ENCODE peak calls at places on chromosome 2, in four cellular contexts. J, G, O and C are unnamed samples.

GRCh38 chr2:220469201-220469600 is 841.8 kb downstream of the SLC4A3 start:
- DNase-seq in G (peak; percentile 52), J (peak; percentile 73), O (no peak), C (no peak)

GRCh38 chr2:42328148-42328833 is 32.7 kb downstream of the COX7A2L start:
- DNase-seq in G (peak; percentile 60), J (peak; percentile 48), O (peak; percentile 7), C (peak; percentile 72)

GRCh38 chr2:86488561-86489250 is 47.5 kb downstream of the KDM3A start:
- DNase-seq in J (no peak), G (no peak), O (no peak), C (no peak)

GRCh38 chr2:60440761-60441160 is 112.7 kb downstream of the BCL11A start:
- DNase-seq in G (peak; percentile 51), O (no peak), J (peak; percentile 52), C (no peak)

GRCh38 chr2:933734-934295 is 16.8 kb upstream of the SNTG2 start:
- DNase-seq in O (no peak), J (no peak), G (no peak), C (no peak)

GRCh38 chr2:232203166-232203891 is 175.2 kb upstream of the ALPP start:
- DNase-seq in O (no peak), J (no peak), G (no peak), C (no peak)

GRCh38 chr2:157782057-157782845 is 93.9 kb downstream of the ACVR1 start:
- DNase-seq in G (peak; percentile 38), O (no peak), J (peak; percentile 7), C (no peak)

GRCh38 chr2:152573168-152573567 is 144.1 kb downstream of the PRPF40A start:
- DNase-seq in O (peak; percentile 4), J (peak; percentile 53), G (peak; percentile 96), C (peak; percentile 50)

GRCh38 chr2:204177977-204178522 is 241.5 kb downstream of the ICOS start:
- DNase-seq in O (peak; percentile 19), J (peak; percentile 47), G (peak; percentile 30), C (peak; percentile 80)

GRCh38 chr2:127410871-127411396 is 7.3 kb upstream of the PROC start:
- DNase-seq in O (no peak), J (peak; percentile 70), G (peak; percentile 83), C (no peak)

GRCh38 chr2:108287169-108287568 is 1.5 kb upstream of the SULT1C2 start:
- DNase-seq in G (peak; percentile 6), J (no peak), O (no peak), C (no peak)

GRCh38 chr2:6556755-6557154 is 309.0 kb downstream of the CMPK2 start:
- DNase-seq in O (peak; percentile 79), G (peak; percentile 14), J (peak; percentile 39), C (no peak)

GRCh38 chr2:19876751-19877150 is 25.0 kb downstream of the TTC32 start:
- DNase-seq in J (no peak), O (no peak), G (no peak), C (no peak)

GRCh38 chr2:156340377-156340776 is 7.9 kb upstream of the NR4A2 start:
- DNase-seq in J (no peak), G (peak; percentile 44), O (no peak), C (no peak)

GRCh38 chr2:46814160-46814559 is 101.4 kb downstream of the MCFD2 start:
- DNase-seq in O (no peak), G (peak; percentile 75), J (no peak), C (no peak)

GRCh38 chr2:214484239-214484638 is 73.4 kb downstream of the VWC2L start:
- DNase-seq in J (no peak), O (no peak), G (no peak), C (no peak)

GRCh38 chr2:165876712-165877111 is 76.9 kb downstream of the TTC21B start:
- DNase-seq in G (peak; percentile 52), J (no peak), O (no peak), C (no peak)

GRCh38 chr2:217737127-217737526 is 265.7 kb downstream of the TNS1 start:
- DNase-seq in G (no peak), J (no peak), O (no peak), C (no peak)

DNA sequence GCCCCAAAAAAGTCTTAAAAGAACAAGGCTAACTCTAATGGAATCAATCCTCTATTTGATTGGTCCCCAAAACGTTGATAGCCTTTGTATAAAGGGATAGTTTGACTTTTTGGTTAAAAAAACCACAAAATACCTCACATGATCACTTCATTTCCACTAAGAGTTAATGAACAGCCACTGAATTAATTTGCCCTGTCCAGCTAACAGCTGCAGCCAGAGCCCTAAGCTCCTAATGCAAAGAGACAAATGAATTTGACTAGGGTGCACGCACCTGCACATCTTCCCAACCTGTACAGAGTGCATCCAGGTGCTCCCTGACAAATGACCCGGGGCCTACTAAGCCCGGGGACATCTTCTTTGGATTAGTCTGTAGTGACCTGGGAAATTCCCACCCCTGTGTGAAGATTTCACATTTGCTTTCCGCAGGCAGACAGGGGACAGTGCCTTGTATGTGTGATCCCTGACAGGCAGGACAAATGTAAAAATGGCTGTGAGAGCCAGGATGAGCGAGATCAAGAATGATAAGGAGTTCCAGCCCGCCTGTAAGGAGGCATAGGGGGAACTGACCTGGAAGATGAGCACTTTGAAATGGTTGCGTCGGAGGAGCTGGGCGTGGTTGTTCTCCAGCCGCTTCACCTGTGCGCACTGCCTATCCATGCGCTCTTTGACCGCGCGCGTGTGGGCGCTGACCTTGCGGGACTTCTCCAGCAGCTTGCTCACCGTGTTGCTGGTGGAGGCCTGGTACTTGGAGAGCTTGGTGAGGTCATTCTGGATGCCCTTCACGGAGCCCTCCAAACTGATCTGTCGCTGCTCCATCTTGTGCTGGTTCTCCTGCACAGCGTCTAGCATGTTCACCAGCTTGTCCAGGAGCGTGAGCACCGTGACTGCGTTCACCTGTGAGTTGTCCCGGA is 757 bp downstream of the CAVIN2 start:
- DNase-seq in J (no peak), O (no peak), G (no peak), C (peak; percentile 67)
- H3K9ac ChIP-seq in J (no peak overlapping the region), O (no peak overlapping the region), G (no peak overlapping the region), C (peak overlapping the region; percentile 76)

GRCh38 chr2:128639693-128640092 is 321.0 kb upstream of the HS6ST1 start:
- DNase-seq in O (no peak), J (no peak), G (peak; percentile 14), C (peak; percentile 50)
- H3K9me2 ChIP-seq in O (no peaks in the 10 kb centered on the region), J (no peaks in the 10 kb centered on the region), G (no peaks in the 10 kb centered on the region), C (no peaks in the 10 kb centered on the region)

DNA sequence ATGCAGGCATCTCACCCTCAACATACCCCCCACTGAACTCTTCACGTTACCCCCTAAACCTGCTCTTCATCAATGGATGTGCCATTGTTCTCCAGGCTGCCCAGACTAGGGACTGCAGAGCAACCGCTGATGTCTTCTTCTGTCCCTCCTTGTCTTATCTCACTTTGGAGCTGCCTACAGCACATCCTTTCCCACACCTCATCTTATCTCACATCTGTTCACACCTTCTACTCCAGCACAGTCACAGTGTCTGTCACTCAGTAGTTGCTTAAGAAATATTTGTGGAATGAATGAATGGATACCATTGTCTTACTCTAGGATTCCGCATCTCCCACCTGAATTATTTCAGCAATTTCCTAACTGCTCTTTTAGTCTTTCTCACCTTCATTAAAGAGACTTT is 144.5 kb downstream of the ANTXR1 start:
- DNase-seq in O (no peak), J (no peak), G (no peak), C (no peak)
- H3K9ac ChIP-seq in O (no peak overlapping the region), J (no peak overlapping the region), G (no peak overlapping the region), C (no peak overlapping the region)

DNA sequence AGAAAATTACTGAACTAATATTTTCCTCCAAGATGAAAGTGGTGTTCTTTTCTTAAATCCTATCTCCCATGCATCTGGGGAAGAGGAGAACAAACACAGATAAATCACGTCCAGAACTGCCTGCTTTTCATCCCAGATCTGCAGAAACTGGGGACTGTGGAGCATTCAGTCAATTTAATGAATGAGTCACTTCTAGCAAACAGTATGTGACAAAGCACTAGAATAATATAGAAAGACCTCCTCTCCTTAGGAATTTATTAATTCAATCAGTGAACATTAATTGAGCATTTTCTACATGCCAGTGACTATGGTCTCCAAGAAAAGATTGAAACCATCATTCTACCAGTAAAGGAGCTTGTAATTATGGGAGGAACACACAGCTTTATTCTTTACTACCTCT is 693.4 kb upstream of the ID2 start:
- DNase-seq in O (no peak), J (peak; percentile 32), G (no peak), C (no peak)
- H3K9me2 ChIP-seq in O (no peaks in the 10 kb centered on the region), J (no peaks in the 10 kb centered on the region), G (no peaks in the 10 kb centered on the region), C (no peaks in the 10 kb centered on the region)

DNA sequence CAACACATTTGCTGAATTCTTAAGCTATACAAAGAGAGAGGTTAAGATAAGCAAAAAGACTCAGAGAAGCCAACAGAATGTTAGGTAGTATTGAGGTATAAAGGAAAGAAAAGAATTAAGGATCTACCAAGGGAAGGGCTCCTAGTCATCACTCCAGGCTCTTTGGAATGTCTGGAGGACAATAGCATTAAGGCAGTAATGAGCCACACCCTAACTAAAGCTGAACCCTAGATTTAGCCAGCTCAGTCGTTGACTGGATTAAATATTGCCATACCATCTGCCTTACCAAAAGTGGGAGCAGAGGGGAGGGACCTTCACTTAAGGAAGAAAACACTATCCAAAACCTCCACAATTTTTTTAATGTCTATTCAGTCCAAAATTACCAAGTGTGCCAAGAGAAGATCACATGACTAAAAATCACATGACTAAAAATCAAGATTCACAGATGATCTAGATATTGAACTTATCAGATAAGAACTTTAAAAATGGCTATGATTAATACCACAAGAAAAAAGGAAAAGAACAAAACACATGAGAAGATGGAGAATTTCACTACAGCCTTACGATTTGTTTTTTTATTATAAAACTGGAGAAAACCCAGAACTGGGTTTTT is 59.7 kb downstream of the EXOC6B start:
- DNase-seq in J (peak; percentile 55), O (no peak), G (peak; percentile 36), C (no peak)
- H3K9ac ChIP-seq in J (no peak overlapping the region), O (no peak overlapping the region), G (no peak overlapping the region), C (no peak overlapping the region)

GRCh38 chr2:128638741-128639477 is 320.2 kb upstream of the HS6ST1 start:
- DNase-seq in O (no peak), G (peak; percentile 70), J (no peak), C (no peak)
- H3K9me2 ChIP-seq in O (no peaks in the 10 kb centered on the region), G (no peaks in the 10 kb centered on the region), J (no peaks in the 10 kb centered on the region), C (no peaks in the 10 kb centered on the region)

GRCh38 chr2:219287569-219288265 is 8.6 kb downstream of the DNAJB2 start:
- DNase-seq in O (no peak), G (no peak), J (no peak), C (no peak)
- H3K9ac ChIP-seq in O (no peak overlapping the region), G (no peak overlapping the region), J (no peak overlapping the region), C (no peak overlapping the region)